ENCODE peak calls at places on chromosomes 4 and X, in six cellular contexts. K, P, L, C, Z and T are unnamed samples.
A peak's percentile ranks its signal among the peaks of the same experiment; 100 is the strongest.

GRCh38 chr4:129167640-129168260 is 71.8 kb downstream of the C4orf33 start:
- DNase-seq in P (no peak), L (no peak), Z (no peak), C (no peak), K (no peak), T (no peak)

GRCh38 chr4:113311047-113311446 is 261.6 kb downstream of the ANK2 start:
- DNase-seq in C (no peak), Z (no peak), L (no peak), P (no peak), K (no peak), T (no peak)

GRCh38 chrX:2596050-2596449 is 95.0 kb upstream of the CD99 start:
- DNase-seq in P (no peak), L (no peak), K (no peak), C (no peak), Z (no peak), T (no peak)

GRCh38 chrX:154486396-154487207 is at the start of gene UBL4A:
- DNase-seq in Z (peak; percentile 85), K (peak; percentile 29), P (peak; percentile 67), L (peak; percentile 74), C (peak; percentile 71), T (no peak)

GRCh38 chrX:152299787-152300186 is 151.3 kb downstream of the GABRA3 start:
- DNase-seq in P (no peak), Z (no peak), L (no peak), K (no peak), C (no peak), T (no peak)

GRCh38 chrX:71215335-71215912 is 7.6 kb upstream of the GJB1 start:
- DNase-seq in P (no peak), C (no peak), K (no peak), Z (no peak), L (no peak), T (no peak)

GRCh38 chr4:96525901-96526300 is 686.0 kb downstream of the PDHA2 start:
- DNase-seq in K (no peak), L (no peak), C (no peak), P (no peak), Z (no peak), T (no peak)

GRCh38 chr4:121822796-121823504 is 733 bp downstream of the CCNA2 start:
- DNase-seq in P (peak; percentile 55), L (no peak), C (peak; percentile 22), K (peak; percentile 18), Z (peak; percentile 56), T (no peak)

GRCh38 chrX:16786791-16787735 is 797 bp downstream of the TXLNG start:
- DNase-seq in K (peak; percentile 12), C (peak; percentile 33), P (peak; percentile 55), L (no peak), Z (peak; percentile 46), T (no peak)